ENCODE peak calls at places on chromosomes 6 and 20, in seven cellular contexts. One of them, this sample, is unnamed.

GRCh38 chr20:63120286-63121090 is 95.4 kb downstream of the YTHDF1 start:
- DNase-seq in mesendoderm: no peak
- DNase-seq in IMR-90: no peak
- DNase-seq in H1: no peak
- DNase-seq in neuronal stem cell: no peak
- DNase-seq in mesenchymal stem cell: no peak
- DNase-seq in trophoblast cell: no peak
- DNase-seq in this sample: no peak

GRCh38 chr6:109118337-109118736 is 23.0 kb downstream of the CEP57L1 start:
- DNase-seq in mesendoderm: no peak
- DNase-seq in IMR-90: no peak
- DNase-seq in H1: no peak
- DNase-seq in neuronal stem cell: no peak
- DNase-seq in mesenchymal stem cell: no peak
- DNase-seq in trophoblast cell: peak
- DNase-seq in this sample: no peak

GRCh38 chr20:24017160-24017761 is 28.7 kb upstream of the GGTLC1 start:
- DNase-seq in mesendoderm: no peak
- DNase-seq in IMR-90: no peak
- DNase-seq in H1: no peak
- DNase-seq in neuronal stem cell: no peak
- DNase-seq in mesenchymal stem cell: no peak
- DNase-seq in trophoblast cell: no peak
- DNase-seq in this sample: no peak

GRCh38 chr6:13355969-13356368 is 27.6 kb upstream of the TBC1D7 start:
- DNase-seq in mesendoderm: no peak
- DNase-seq in IMR-90: peak
- DNase-seq in H1: no peak
- DNase-seq in neuronal stem cell: no peak
- DNase-seq in mesenchymal stem cell: no peak
- DNase-seq in trophoblast cell: no peak
- DNase-seq in this sample: no peak

GRCh38 chr6:98764378-98764911 is 69.9 kb upstream of the POU3F2 start:
- DNase-seq in mesendoderm: no peak
- DNase-seq in IMR-90: peak
- DNase-seq in H1: no peak
- DNase-seq in neuronal stem cell: no peak
- DNase-seq in mesenchymal stem cell: no peak
- DNase-seq in trophoblast cell: no peak
- DNase-seq in this sample: no peak

GRCh38 chr6:137264308-137265075 is 45.3 kb upstream of the IFNGR1 start:
- DNase-seq in mesendoderm: no peak
- DNase-seq in IMR-90: no peak
- DNase-seq in H1: no peak
- DNase-seq in neuronal stem cell: no peak
- DNase-seq in mesenchymal stem cell: no peak
- DNase-seq in trophoblast cell: no peak
- DNase-seq in this sample: no peak

GRCh38 chr6:111718326-111718725 is 112.6 kb upstream of the TRAF3IP2 start:
- DNase-seq in mesendoderm: no peak
- DNase-seq in IMR-90: no peak
- DNase-seq in H1: no peak
- DNase-seq in neuronal stem cell: no peak
- DNase-seq in mesenchymal stem cell: no peak
- DNase-seq in trophoblast cell: no peak
- DNase-seq in this sample: no peak

GRCh38 chr6:129894904-129895303 is 33.8 kb upstream of the TMEM244 start:
- DNase-seq in mesendoderm: no peak
- DNase-seq in IMR-90: no peak
- DNase-seq in H1: no peak
- DNase-seq in neuronal stem cell: no peak
- DNase-seq in mesenchymal stem cell: peak
- DNase-seq in trophoblast cell: no peak
- DNase-seq in this sample: no peak

GRCh38 chr20:57698191-57698866 is 11.5 kb downstream of the PMEPA1 start:
- DNase-seq in mesendoderm: peak
- DNase-seq in IMR-90: peak
- DNase-seq in H1: no peak
- DNase-seq in neuronal stem cell: no peak
- DNase-seq in mesenchymal stem cell: peak
- DNase-seq in trophoblast cell: peak
- DNase-seq in this sample: no peak

GRCh38 chr6:169893624-169894023 is 142.2 kb downstream of the ERMARD start:
- DNase-seq in mesendoderm: no peak
- DNase-seq in IMR-90: no peak
- DNase-seq in H1: no peak
- DNase-seq in neuronal stem cell: no peak
- DNase-seq in mesenchymal stem cell: no peak
- DNase-seq in trophoblast cell: no peak
- DNase-seq in this sample: no peak

GRCh38 chr20:64102647-64103354 is 4.6 kb downstream of the NPBWR2 start:
- DNase-seq in mesendoderm: peak
- DNase-seq in IMR-90: no peak
- DNase-seq in H1: no peak
- DNase-seq in neuronal stem cell: no peak
- DNase-seq in mesenchymal stem cell: no peak
- DNase-seq in trophoblast cell: no peak
- DNase-seq in this sample: peak

GRCh38 chr6:2949121-2949520 is 22.2 kb downstream of the SERPINB6 start:
- DNase-seq in mesendoderm: no peak
- DNase-seq in IMR-90: no peak
- DNase-seq in H1: no peak
- DNase-seq in neuronal stem cell: no peak
- DNase-seq in mesenchymal stem cell: no peak
- DNase-seq in trophoblast cell: no peak
- DNase-seq in this sample: peak

GRCh38 chr6:56902551-56903464 is 52.1 kb upstream of the BEND6 start:
- DNase-seq in mesendoderm: peak
- DNase-seq in IMR-90: peak
- DNase-seq in H1: no peak
- DNase-seq in neuronal stem cell: peak
- DNase-seq in mesenchymal stem cell: peak
- DNase-seq in trophoblast cell: no peak
- DNase-seq in this sample: no peak

GRCh38 chr6:148193063-148193680 is 149.5 kb upstream of the SASH1 start:
- DNase-seq in mesendoderm: no peak
- DNase-seq in IMR-90: no peak
- DNase-seq in H1: no peak
- DNase-seq in neuronal stem cell: no peak
- DNase-seq in mesenchymal stem cell: no peak
- DNase-seq in trophoblast cell: peak
- DNase-seq in this sample: no peak

GRCh38 chr6:42211726-42212125 is 5.9 kb downstream of the MRPS10 start:
- DNase-seq in mesendoderm: no peak
- DNase-seq in IMR-90: no peak
- DNase-seq in H1: no peak
- DNase-seq in neuronal stem cell: no peak
- DNase-seq in mesenchymal stem cell: no peak
- DNase-seq in trophoblast cell: no peak
- DNase-seq in this sample: no peak

GRCh38 chr6:97771356-97771755 is 488.3 kb upstream of the MMS22L start:
- DNase-seq in mesendoderm: no peak
- DNase-seq in IMR-90: no peak
- DNase-seq in H1: no peak
- DNase-seq in neuronal stem cell: no peak
- DNase-seq in mesenchymal stem cell: no peak
- DNase-seq in trophoblast cell: no peak
- DNase-seq in this sample: no peak

GRCh38 chr20:48758206-48758820 is 69.5 kb downstream of the PREX1 start:
- DNase-seq in mesendoderm: no peak
- DNase-seq in IMR-90: no peak
- DNase-seq in H1: no peak
- DNase-seq in neuronal stem cell: no peak
- DNase-seq in mesenchymal stem cell: no peak
- DNase-seq in trophoblast cell: no peak
- DNase-seq in this sample: no peak

GRCh38 chr6:45746046-45746445 is 269.6 kb downstream of the CLIC5 start:
- DNase-seq in mesendoderm: peak
- DNase-seq in IMR-90: peak
- DNase-seq in H1: no peak
- DNase-seq in neuronal stem cell: no peak
- DNase-seq in mesenchymal stem cell: no peak
- DNase-seq in trophoblast cell: no peak
- DNase-seq in this sample: no peak

GRCh38 chr6:117509021-117509420 is 26.5 kb downstream of the DCBLD1 start:
- DNase-seq in mesendoderm: no peak
- DNase-seq in IMR-90: no peak
- DNase-seq in H1: no peak
- DNase-seq in neuronal stem cell: no peak
- DNase-seq in mesenchymal stem cell: no peak
- DNase-seq in trophoblast cell: no peak
- DNase-seq in this sample: no peak

GRCh38 chr20:1932971-1933370 is 37.8 kb downstream of the SIRPA start:
- DNase-seq in mesendoderm: no peak
- DNase-seq in IMR-90: no peak
- DNase-seq in H1: no peak
- DNase-seq in neuronal stem cell: no peak
- DNase-seq in mesenchymal stem cell: no peak
- DNase-seq in trophoblast cell: no peak
- DNase-seq in this sample: no peak

GRCh38 chr6:130466744-130467052 is 100.9 kb downstream of the TMEM200A start:
- DNase-seq in mesendoderm: peak
- DNase-seq in IMR-90: peak
- DNase-seq in H1: no peak
- DNase-seq in neuronal stem cell: no peak
- DNase-seq in mesenchymal stem cell: no peak
- DNase-seq in trophoblast cell: peak
- DNase-seq in this sample: no peak

GRCh38 chr20:20594171-20594530 is 118.3 kb downstream of the RALGAPA2 start:
- DNase-seq in mesendoderm: peak
- DNase-seq in IMR-90: peak
- DNase-seq in H1: no peak
- DNase-seq in neuronal stem cell: peak
- DNase-seq in mesenchymal stem cell: peak
- DNase-seq in trophoblast cell: no peak
- DNase-seq in this sample: no peak

GRCh38 chr20:21099653-21100589 is 6.2 kb downstream of the LINC00237 start:
- DNase-seq in mesendoderm: peak
- DNase-seq in IMR-90: peak
- DNase-seq in H1: no peak
- DNase-seq in neuronal stem cell: no peak
- DNase-seq in mesenchymal stem cell: peak
- DNase-seq in trophoblast cell: peak
- DNase-seq in this sample: peak

DNA sequence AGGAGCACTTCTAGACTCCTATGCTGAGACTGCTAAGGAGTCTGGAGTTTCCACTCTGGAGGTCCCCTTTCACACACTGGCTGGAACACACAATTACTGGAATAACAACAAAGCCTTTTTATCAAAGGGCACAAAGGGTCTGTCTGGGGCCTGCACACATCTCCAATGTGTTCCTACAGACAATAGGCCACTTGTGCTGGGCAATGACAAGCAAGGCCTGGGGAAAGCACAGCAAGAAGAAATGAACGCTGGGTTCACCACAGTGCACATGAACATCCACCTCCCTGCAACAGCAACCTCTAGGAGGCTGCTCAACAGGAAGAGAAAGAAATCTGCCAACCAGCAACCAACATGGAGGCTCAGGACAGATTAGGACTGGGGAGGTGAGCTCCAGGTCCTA is 43.9 kb downstream of the TRPC4AP start:
- DNase-seq in mesendoderm: no peak
- DNase-seq in IMR-90: no peak
- DNase-seq in H1: no peak
- DNase-seq in neuronal stem cell: peak
- DNase-seq in mesenchymal stem cell: no peak
- DNase-seq in trophoblast cell: no peak
- DNase-seq in this sample: no peak
- H3K23ac ChIP-seq in mesendoderm: no peak
- H3K23ac ChIP-seq in IMR-90: no peak
- H3K23ac ChIP-seq in H1: no peak
- H3K23ac ChIP-seq in neuronal stem cell: no peak
- H3K23ac ChIP-seq in mesenchymal stem cell: no peak
- H3K23ac ChIP-seq in trophoblast cell: no peak
- H3K23ac ChIP-seq in this sample: no peak

DNA sequence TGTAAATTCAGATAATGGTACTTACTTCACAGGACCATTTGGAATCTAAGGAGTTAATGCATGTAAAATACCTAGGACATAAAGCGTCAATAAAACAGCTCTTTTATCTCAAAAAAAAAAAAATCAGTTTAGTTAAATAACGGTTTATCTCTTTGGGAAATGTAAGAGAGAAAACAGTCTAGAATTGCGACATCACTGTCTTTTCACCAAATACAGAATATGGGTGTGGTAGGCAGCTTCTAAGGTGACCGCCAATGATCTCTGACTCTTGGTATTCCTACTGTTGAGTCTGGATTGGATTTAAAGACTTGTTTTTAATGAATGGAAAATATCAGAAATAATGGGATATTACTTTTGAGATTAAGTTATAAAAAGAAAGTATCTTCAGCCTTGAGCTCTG is 111.5 kb downstream of the EYS start:
- DNase-seq in mesendoderm: no peak
- DNase-seq in IMR-90: no peak
- DNase-seq in H1: no peak
- DNase-seq in neuronal stem cell: no peak
- DNase-seq in mesenchymal stem cell: no peak
- DNase-seq in trophoblast cell: no peak
- DNase-seq in this sample: no peak
- H4K8ac ChIP-seq in mesendoderm: no peak
- H4K8ac ChIP-seq in IMR-90: no peak
- H4K8ac ChIP-seq in H1: no peak
- H4K8ac ChIP-seq in neuronal stem cell: no peak
- H4K8ac ChIP-seq in mesenchymal stem cell: no peak
- H4K8ac ChIP-seq in trophoblast cell: no peak
- H4K8ac ChIP-seq in this sample: no peak

DNA sequence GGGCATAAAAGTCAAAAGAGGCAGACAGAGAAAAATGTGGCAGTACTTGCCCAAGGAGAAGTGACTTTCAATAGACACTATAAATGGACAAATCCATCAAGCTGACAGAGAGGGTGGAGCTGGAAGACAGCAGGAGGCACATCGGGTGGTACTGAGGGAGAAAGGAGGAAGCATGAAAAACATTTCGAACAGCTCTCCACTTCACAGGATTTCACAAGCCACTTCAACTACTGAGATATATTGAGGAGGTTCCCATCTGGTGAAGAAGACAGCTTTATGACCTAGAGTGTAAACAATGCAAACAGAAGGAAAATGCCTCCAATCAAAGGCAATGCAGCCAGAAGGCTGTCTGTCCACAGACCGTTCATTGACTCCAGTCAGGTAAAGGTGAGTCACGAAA is 259.4 kb upstream of the ECI2 start:
- DNase-seq in mesendoderm: no peak
- DNase-seq in IMR-90: no peak
- DNase-seq in H1: no peak
- DNase-seq in neuronal stem cell: no peak
- DNase-seq in mesenchymal stem cell: peak
- DNase-seq in trophoblast cell: peak
- DNase-seq in this sample: no peak
- H3K23ac ChIP-seq in mesendoderm: no peak
- H3K23ac ChIP-seq in IMR-90: no peak
- H3K23ac ChIP-seq in H1: no peak
- H3K23ac ChIP-seq in neuronal stem cell: no peak
- H3K23ac ChIP-seq in mesenchymal stem cell: no peak
- H3K23ac ChIP-seq in trophoblast cell: no peak
- H3K23ac ChIP-seq in this sample: no peak

DNA sequence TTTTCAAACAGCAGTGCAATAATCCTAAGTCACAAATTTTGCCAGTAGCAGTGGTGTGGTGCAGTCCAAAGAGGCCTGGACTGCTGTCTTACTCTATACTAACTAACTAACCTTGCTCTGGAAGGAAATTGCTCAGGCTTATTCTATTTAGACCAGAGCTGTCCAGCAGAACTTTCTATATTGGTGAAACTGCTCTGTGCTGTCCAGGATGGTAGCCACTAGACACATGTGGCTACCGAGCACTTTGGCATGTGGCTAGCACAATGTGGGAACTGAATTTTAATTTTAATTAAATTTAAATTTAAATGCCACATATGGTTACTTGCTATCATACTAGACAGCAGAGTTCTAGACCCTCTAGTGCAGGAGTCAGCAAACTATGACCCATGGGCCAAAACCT is 27.1 kb upstream of the FBXO9 start:
- DNase-seq in mesendoderm: no peak
- DNase-seq in IMR-90: peak
- DNase-seq in H1: no peak
- DNase-seq in neuronal stem cell: no peak
- DNase-seq in mesenchymal stem cell: peak
- DNase-seq in trophoblast cell: no peak
- DNase-seq in this sample: no peak
- H4K8ac ChIP-seq in mesendoderm: no peak
- H4K8ac ChIP-seq in IMR-90: no peak
- H4K8ac ChIP-seq in H1: no peak
- H4K8ac ChIP-seq in neuronal stem cell: no peak
- H4K8ac ChIP-seq in mesenchymal stem cell: no peak
- H4K8ac ChIP-seq in trophoblast cell: no peak
- H4K8ac ChIP-seq in this sample: no peak